ENCODE peak calls at places on chromosomes 16 and 17, in ten cellular contexts. I, S, K, O, B, H, R, E, J and A are unnamed samples.
A peak's percentile ranks its signal among the peaks of the same experiment; 100 is the strongest.

GRCh38 chr17:19578545-19578944 is 44.9 kb downstream of the SLC47A1 start:
- DNase-seq in R (no peak), J (no peak), B (no peak), I (no peak), O (peak; percentile 15), K (no peak), S (no peak), E (peak; percentile 85), H (no peak), A (no peak)

GRCh38 chr16:67934306-67935095 is 2.1 kb downstream of the PSMB10 start:
- DNase-seq in B (no peak), H (no peak), I (no peak), E (peak; percentile 54), R (no peak), O (no peak), J (no peak), S (no peak), K (no peak), A (peak; percentile 84)

GRCh38 chr17:40303009-40303657 is 5.8 kb upstream of the RARA start:
- DNase-seq in B (no peak), S (no peak), H (no peak), E (peak; percentile 63), I (peak; percentile 65), R (peak; percentile 65), K (peak; percentile 52), J (peak; percentile 64), O (peak; percentile 85), A (no peak)

GRCh38 chr17:79338589-79338988 is 264.0 kb downstream of the ENGASE start:
- DNase-seq in K (no peak), I (peak; percentile 44), O (peak; percentile 27), H (no peak), J (peak; percentile 44), S (no peak), B (no peak), R (no peak), E (no peak), A (no peak)

GRCh38 chr16:24041834-24042631 is 206.2 kb downstream of the PRKCB start:
- DNase-seq in E (peak; percentile 75), R (peak; percentile 82), O (peak; percentile 54), H (peak; percentile 31), S (no peak), K (peak; percentile 71), B (peak; percentile 62), J (peak; percentile 68), I (peak; percentile 71), A (peak; percentile 84)

GRCh38 chr17:3843935-3844516 is 2.0 kb downstream of the NCBP3 start:
- DNase-seq in I (peak; percentile 63), R (peak; percentile 68), O (peak; percentile 34), K (peak; percentile 19), B (no peak), S (no peak), H (no peak), E (peak; percentile 49), J (peak; percentile 65), A (peak; percentile 80)

GRCh38 chr17:39200957-39201510 is 951 bp downstream of the RPL19 start:
- DNase-seq in H (no peak), R (no peak), J (no peak), S (no peak), E (no peak), K (no peak), B (no peak), O (no peak), I (no peak), A (no peak)

GRCh38 chr16:51390877-51391276 is 239.8 kb upstream of the SALL1 start:
- DNase-seq in K (no peak), E (no peak), J (no peak), O (no peak), R (no peak), I (no peak), S (no peak), H (no peak), B (no peak), A (no peak)